ENCODE peak calls at places on chromosome 7, in four cellular contexts. A is K562, J is HepG2, P is H1. G is an unnamed sample.
A peak's percentile ranks its signal among the peaks of the same experiment; 100 is the strongest.

GRCh38 chr7:154698726-154699291 is 304.1 kb downstream of the PAXIP1 start:
- DNase-seq in J (peak; percentile 7), A (peak; percentile 77), P (peak; percentile 72), G (no peak)

GRCh38 chr7:3043544-3044395 is at the start of gene CARD11:
- DNase-seq in A (peak; percentile 71), P (peak; percentile 63), J (no peak), G (peak; percentile 31)

GRCh38 chr7:158614695-158615094 is 27.1 kb upstream of the PTPRN2 start:
- DNase-seq in P (no peak), A (no peak), J (no peak), G (no peak)

GRCh38 chr7:32588657-32589056 is 93.4 kb downstream of the AVL9 start:
- DNase-seq in P (no peak), J (peak; percentile 36), A (no peak), G (no peak)

GRCh38 chr7:104362756-104363155 is 34.4 kb downstream of the LHFPL3 start:
- DNase-seq in J (no peak), P (no peak), A (no peak), G (no peak)

GRCh38 chr7:140640060-140640611 is 477 bp downstream of the DENND2A start:
- DNase-seq in J (no peak), A (no peak), P (peak; percentile 66), G (peak; percentile 65)

GRCh38 chr7:23105086-23105643 is 420 bp upstream of the KLHL7 start:
- DNase-seq in A (no peak), P (no peak), J (no peak), G (no peak)

GRCh38 chr7:77800158-77800557 is 1.6 kb downstream of the PHTF2 start:
- DNase-seq in J (no peak), P (no peak), A (peak; percentile 48), G (no peak)

GRCh38 chr7:15397921-15398560 is 163.8 kb downstream of the AGMO start:
- DNase-seq in P (no peak), A (no peak), J (no peak), G (no peak)

GRCh38 chr7:123608991-123609882 is 7.6 kb downstream of the ASB15 start:
- DNase-seq in A (no peak), P (no peak), J (no peak), G (no peak)

GRCh38 chr7:74138334-74138867 is 35.8 kb upstream of the EIF4H start:
- DNase-seq in A (no peak), P (peak; percentile 71), J (no peak), G (peak; percentile 69)

GRCh38 chr7:151025924-151026671 is 1.8 kb upstream of the ATG9B start:
- DNase-seq in P (no peak), A (no peak), J (no peak), G (no peak)

GRCh38 chr7:138116156-138116555 is 39.9 kb downstream of the AKR1D1 start:
- DNase-seq in P (no peak), A (no peak), J (no peak), G (no peak)

GRCh38 chr7:151936207-151936606 is 20.0 kb upstream of the GALNTL5 start:
- DNase-seq in A (no peak), P (no peak), J (no peak), G (no peak)

GRCh38 chr7:150945853-150946825 is 32.0 kb downstream of the KCNH2 start:
- DNase-seq in J (no peak), P (no peak), A (no peak), G (no peak)

GRCh38 chr7:44998153-44998871 is 1.7 kb upstream of the CCM2 start:
- DNase-seq in P (no peak), A (no peak), J (no peak), G (no peak)

GRCh38 chr7:54827719-54828118 is 68.7 kb upstream of the SEC61G start:
- DNase-seq in J (no peak), P (no peak), A (no peak), G (no peak)

GRCh38 chr7:157704365-157704764 is 367.6 kb downstream of the DNAJB6 start:
- DNase-seq in P (no peak), J (no peak), A (no peak), G (no peak)

GRCh38 chr7:80900583-80901576 is 18.0 kb downstream of the SEMA3C start:
- DNase-seq in A (no peak), P (no peak), J (no peak), G (no peak)

GRCh38 chr7:88243345-88243909 is 23.6 kb upstream of the SRI start:
- DNase-seq in P (peak; percentile 45), J (peak; percentile 21), A (no peak), G (no peak)

GRCh38 chr7:91182819-91183405 is 81.3 kb upstream of the FZD1 start:
- DNase-seq in A (no peak), J (no peak), P (no peak), G (no peak)

GRCh38 chr7:43108255-43109011 is 4.0 kb upstream of the HECW1 start:
- DNase-seq in P (peak; percentile 98), J (peak; percentile 45), A (peak; percentile 65), G (peak; percentile 93)

GRCh38 chr7:122082670-122083069 is 61.4 kb downstream of the AASS start:
- DNase-seq in P (no peak), A (no peak), J (no peak), G (no peak)

GRCh38 chr7:130154131-130154500 is 51.1 kb downstream of the TMEM209 start:
- DNase-seq in A (no peak), P (no peak), J (no peak), G (no peak)

DNA sequence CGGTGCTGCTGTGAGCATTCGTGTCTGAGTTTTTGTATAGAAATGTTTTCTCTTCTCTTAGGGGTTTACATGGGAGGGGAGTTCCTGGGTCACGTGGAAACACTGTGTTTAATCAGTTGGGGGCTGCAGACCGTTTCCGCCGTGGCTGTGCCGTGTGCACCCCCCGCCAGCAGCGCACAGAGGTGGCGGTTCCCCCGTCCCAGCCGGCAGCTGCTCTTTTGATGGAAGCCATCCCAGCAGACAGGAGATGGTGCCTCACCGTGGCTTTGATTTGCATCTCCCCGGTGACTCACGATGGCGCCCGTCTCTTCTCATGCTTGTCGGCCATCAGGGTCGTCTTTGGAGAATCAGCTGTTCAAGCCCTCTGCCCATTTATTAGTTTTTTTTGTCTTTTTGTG is 34.9 kb upstream of the FOXL3 start:
- DNase-seq in A (no peak), J (no peak), P (no peak), G (no peak)
- TF ChIP-seq JUN in A (no peak), J (no peak), P (no peak), G (no peak)

DNA sequence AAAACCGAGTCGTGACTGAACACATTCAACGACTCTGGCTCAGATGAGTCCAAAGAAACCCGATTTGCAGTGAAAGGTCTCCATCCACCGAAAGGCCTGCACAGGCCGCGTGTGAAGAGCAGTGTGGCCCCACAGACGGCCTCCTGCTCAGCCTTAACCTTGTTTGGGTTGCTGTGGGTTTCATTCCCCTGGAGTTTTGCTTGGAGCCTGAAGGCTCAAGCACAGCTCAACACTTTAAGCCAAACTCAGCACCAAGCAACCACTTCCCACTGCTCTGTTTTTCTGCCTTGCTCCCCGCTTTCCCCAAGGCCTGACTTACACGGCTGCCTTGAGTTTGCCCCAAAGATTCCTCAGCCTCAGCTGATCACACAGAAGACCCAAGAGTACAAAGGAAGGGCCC is 398.2 kb upstream of the NFE2L3 start:
- DNase-seq in P (no peak), A (no peak), J (no peak), G (no peak)
- TF ChIP-seq SP1 in P (no peak), A (no peak), J (no peak), G (no peak)

GRCh38 chr7:8296362-8296659 is 34.3 kb upstream of the ICA1 start:
- DNase-seq in J (no peak), P (no peak), A (no peak), G (no peak)

GRCh38 chr7:8290645-8291308 is 28.8 kb upstream of the ICA1 start:
- DNase-seq in P (no peak), J (no peak), A (no peak), G (no peak)

GRCh38 chr7:8291742-8292141 is 29.8 kb upstream of the ICA1 start:
- DNase-seq in A (no peak), P (no peak), J (no peak), G (no peak)

DNA sequence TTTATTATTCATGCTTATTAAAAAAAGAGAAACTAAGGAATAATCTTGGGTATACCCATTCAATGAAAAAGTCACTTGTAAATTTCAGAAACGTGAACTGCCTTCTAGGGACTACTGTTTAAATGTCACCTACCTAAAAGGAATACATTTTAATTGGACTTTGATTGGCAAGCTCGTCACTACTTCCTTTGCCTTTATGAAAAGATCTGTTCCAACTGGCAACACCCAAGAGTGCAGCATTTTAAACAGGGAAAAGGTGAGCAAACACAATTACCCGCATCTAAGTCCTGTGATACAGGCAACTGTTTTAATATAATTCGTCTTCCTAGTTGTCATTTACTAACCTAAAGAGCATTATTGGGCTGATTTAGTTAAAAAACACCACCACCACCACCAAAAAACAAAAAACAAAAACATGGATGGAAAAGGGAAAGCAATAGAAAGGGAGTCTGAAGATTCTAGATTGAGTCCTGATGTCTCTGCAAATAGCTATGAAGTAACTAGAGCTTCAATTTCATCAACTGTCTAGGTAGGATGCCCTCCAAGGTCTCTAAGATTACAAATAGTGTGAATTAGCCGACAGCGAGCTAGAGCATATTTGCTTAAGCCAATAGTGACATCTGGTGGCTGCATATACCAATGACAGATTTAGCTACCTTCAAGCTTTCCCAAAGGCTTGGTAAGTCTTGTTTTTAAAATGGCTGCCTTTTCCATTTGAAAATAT is 33.8 kb upstream of the ICA1 start:
- DNase-seq in P (no peak), A (peak; percentile 50), J (peak; percentile 80), G (no peak)
- TF ChIP-seq JUN in P (no peak), A (no peak), J (no peak), G (no peak)

GRCh38 chr7:125878990-125879389 is 949.4 kb upstream of the POT1 start:
- DNase-seq in A (no peak), P (no peak), J (no peak), G (no peak)

GRCh38 chr7:125871431-125871830 is 941.8 kb upstream of the POT1 start:
- DNase-seq in A (no peak), J (no peak), P (no peak), G (no peak)

GRCh38 chr7:125877251-125877650 is 947.6 kb upstream of the POT1 start:
- DNase-seq in J (no peak), A (no peak), P (no peak), G (no peak)

GRCh38 chr7:125878235-125878928 is 948.8 kb upstream of the POT1 start:
- DNase-seq in J (no peak), P (no peak), A (no peak), G (no peak)

DNA sequence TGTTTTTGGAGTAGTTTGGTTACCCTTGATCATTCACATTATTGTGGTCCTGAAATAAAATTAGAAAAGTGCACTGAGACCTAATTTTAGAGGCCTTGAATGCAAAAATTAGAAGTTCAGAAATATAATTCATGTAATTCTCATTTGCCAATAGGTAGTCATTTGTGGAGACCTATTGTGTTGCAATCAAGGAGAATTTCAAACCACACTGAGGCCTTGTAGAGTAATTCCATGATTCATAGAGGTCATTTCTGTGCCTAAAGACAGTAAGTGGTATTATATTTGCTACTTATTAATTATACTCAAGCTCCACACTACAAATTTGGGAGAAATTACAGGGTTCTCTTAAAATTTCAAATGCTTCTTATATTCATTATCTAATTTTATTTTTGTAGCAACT is 946.8 kb upstream of the POT1 start:
- DNase-seq in P (no peak), J (no peak), A (no peak), G (no peak)
- TF ChIP-seq SP1 in P (no peak), J (no peak), A (no peak), G (no peak)

GRCh38 chr7:30433082-30433481 is 45.5 kb downstream of the NOD1 start:
- DNase-seq in J (no peak), P (no peak), A (no peak), G (peak; percentile 24)
- TF ChIP-seq JUN in J (no peak), P (no peak), A (no peak), G (no peak)